ENCODE peak calls at places on chromosomes 13 and 19, in four cellular contexts. W is adrenal gland; O is cardiac muscle cell; U is CD4-positive, alpha-beta memory T cell. L is an unnamed sample.
A peak's percentile ranks its signal among the peaks of the same experiment; 100 is the strongest.

GRCh38 chr13:74067818-74068217 is 66.4 kb downstream of the KLF12 start:
- DNase-seq in W (no peak), O (no peak), U (no peak), L (no peak)

GRCh38 chr19:47512183-47512947 is 2.5 kb downstream of the NAPA start:
- DNase-seq in W (no peak), O (peak; percentile 71), U (no peak), L (no peak)

GRCh38 chr19:30672926-30673325 is 300.7 kb downstream of the ZNF536 start:
- DNase-seq in W (no peak), O (no peak), U (no peak), L (no peak)

GRCh38 chr13:99303863-99304521 is 3.2 kb downstream of the GPR183 start:
- DNase-seq in W (no peak), O (no peak), U (peak; percentile 81), L (peak; percentile 53)

GRCh38 chr13:99577934-99578917 is 77.0 kb downstream of the TM9SF2 start:
- DNase-seq in W (peak; percentile 41), O (peak; percentile 29), U (no peak), L (no peak)

GRCh38 chr13:41061075-41061913 is at the start of gene WBP4:
- DNase-seq in W (peak; percentile 97), O (peak; percentile 96), U (peak; percentile 89), L (peak; percentile 78)

GRCh38 chr19:58001895-58002369 is 688 bp downstream of the ZNF606 start:
- DNase-seq in W (peak; percentile 34), O (no peak), U (no peak), L (no peak)

GRCh38 chr19:17243854-17244617 is 1.7 kb downstream of the NR2F6 start:
- DNase-seq in W (peak; percentile 78), O (peak; percentile 54), U (no peak), L (no peak)

GRCh38 chr19:28008695-28009094 is 1204.3 kb downstream of the UQCRFS1 start:
- DNase-seq in W (no peak), O (no peak), U (no peak), L (no peak)

GRCh38 chr19:46821512-46822359 is 28.9 kb downstream of the AP2S1 start:
- DNase-seq in W (no peak), O (no peak), U (peak; percentile 75), L (peak; percentile 36)

GRCh38 chr19:54535601-54536000 is 33.0 kb downstream of the LAIR2 start:
- DNase-seq in W (no peak), O (no peak), U (no peak), L (no peak)

GRCh38 chr19:32201211-32201610 is 144.2 kb upstream of the ZNF507 start:
- DNase-seq in W (no peak), O (no peak), U (no peak), L (no peak)

GRCh38 chr13:27053235-27053884 is 118.3 kb downstream of the USP12 start:
- DNase-seq in W (no peak), O (no peak), U (no peak), L (no peak)

GRCh38 chr13:51887441-51887840 is 25.7 kb downstream of the CCDC70 start:
- DNase-seq in W (no peak), O (no peak), U (no peak), L (no peak)

GRCh38 chr13:21259571-21260455 is 83.4 kb downstream of the MRPL57 start:
- DNase-seq in W (no peak), O (no peak), U (no peak), L (no peak)

GRCh38 chr19:35247526-35248309 is 1.1 kb upstream of the LSR start:
- DNase-seq in W (peak; percentile 90), O (no peak), U (no peak), L (peak; percentile 45)

GRCh38 chr13:32427852-32428580 is at the start of gene N4BP2L1:
- DNase-seq in W (peak; percentile 76), O (peak; percentile 55), U (peak; percentile 94), L (peak; percentile 80)

GRCh38 chr19:7200739-7201138 is 93.5 kb downstream of the INSR start:
- DNase-seq in W (no peak), O (no peak), U (no peak), L (no peak)

GRCh38 chr13:94210826-94211225 is 268.7 kb downstream of the DCT start:
- DNase-seq in W (no peak), O (peak; percentile 60), U (no peak), L (no peak)

GRCh38 chr13:77583551-77583950 is 48.0 kb downstream of the SCEL start:
- DNase-seq in W (no peak), O (no peak), U (no peak), L (no peak)

DNA sequence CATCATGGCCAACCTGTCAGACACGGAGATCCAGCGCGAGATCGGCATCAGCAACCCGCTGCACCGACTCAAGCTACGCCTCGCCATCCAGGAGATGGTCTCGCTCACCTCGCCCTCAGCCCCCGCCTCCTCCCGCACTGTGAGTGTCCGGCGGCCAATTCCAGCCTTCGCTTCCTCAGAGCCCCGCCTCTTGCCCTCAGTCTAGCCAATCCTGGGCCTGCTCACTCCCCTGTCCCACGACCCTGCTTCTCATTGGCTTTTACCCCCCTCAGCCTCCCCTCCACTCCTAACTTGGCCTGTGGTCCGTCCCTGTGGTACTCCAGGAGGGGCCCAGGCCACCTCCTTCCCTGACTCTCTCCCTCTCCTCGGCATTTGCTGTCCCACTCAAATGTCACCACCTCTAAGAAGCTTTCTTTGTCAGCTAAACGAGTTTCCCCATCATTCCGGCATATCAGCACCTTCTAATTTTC is 12.3 kb downstream of the HRC start:
- DNase-seq in W (peak; percentile 92), O (peak; percentile 94), U (peak; percentile 49), L (no peak)
- H3K4me3 ChIP-seq in W (peak overlapping the region; percentile 52), O (peak overlapping the region; percentile 79), U (peak overlapping the region; percentile 37), L (peak overlapping the region; percentile 13)

GRCh38 chr19:18465964-18466339 is 28.0 kb upstream of the ISYNA1 start:
- DNase-seq in W (no peak), O (no peak), U (no peak), L (no peak)

GRCh38 chr19:18466354-18466753 is 28.4 kb upstream of the ISYNA1 start:
- DNase-seq in W (no peak), O (no peak), U (no peak), L (no peak)

GRCh38 chr19:18467978-18468377 is 30.0 kb upstream of the ISYNA1 start:
- DNase-seq in W (no peak), O (no peak), U (no peak), L (no peak)

GRCh38 chr19:18464646-18465045 is 26.7 kb upstream of the ISYNA1 start:
- DNase-seq in W (peak; percentile 86), O (peak; percentile 85), U (no peak), L (no peak)

DNA sequence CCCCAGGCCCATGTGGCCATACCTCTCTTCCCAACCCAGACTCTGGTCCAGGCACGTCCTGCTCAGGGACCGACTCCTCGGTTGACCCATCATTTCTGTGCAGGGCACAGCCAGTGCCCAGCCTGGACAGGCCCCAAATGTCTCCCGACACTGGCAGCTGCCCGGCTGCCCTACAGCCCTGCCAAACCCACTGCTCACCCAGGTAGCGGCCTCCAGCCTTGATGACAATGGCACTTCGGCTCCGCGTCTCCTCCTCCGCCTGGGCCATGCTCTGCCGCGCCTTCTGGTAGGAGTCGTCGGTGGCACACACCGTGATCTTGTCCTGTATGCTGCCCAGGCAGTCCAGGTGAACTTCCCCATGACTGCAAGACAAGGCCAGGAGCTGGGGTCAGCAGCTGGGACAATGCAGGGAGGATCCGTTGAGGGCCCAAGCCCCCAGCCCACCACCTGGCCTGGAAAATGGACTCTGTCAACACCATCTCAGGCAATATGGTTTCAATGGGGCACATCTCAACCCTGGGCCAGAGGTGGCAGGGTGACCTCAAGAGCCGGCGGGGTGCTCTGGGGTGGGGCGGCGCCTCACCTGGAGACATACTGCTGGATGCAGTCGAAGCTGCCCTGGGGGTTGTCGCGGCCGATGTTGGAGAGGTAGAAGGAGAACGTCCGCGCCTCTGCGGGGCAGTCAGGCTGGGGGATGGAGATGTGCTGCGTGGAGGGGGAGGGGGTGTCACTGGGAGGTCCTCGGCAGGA is 27.5 kb upstream of the ISYNA1 start:
- DNase-seq in W (no peak), O (no peak), U (no peak), L (no peak)
- H3K27ac ChIP-seq in W (peak overlapping the region; percentile 70), O (no peak overlapping the region), U (no peak overlapping the region), L (no peak overlapping the region)

DNA sequence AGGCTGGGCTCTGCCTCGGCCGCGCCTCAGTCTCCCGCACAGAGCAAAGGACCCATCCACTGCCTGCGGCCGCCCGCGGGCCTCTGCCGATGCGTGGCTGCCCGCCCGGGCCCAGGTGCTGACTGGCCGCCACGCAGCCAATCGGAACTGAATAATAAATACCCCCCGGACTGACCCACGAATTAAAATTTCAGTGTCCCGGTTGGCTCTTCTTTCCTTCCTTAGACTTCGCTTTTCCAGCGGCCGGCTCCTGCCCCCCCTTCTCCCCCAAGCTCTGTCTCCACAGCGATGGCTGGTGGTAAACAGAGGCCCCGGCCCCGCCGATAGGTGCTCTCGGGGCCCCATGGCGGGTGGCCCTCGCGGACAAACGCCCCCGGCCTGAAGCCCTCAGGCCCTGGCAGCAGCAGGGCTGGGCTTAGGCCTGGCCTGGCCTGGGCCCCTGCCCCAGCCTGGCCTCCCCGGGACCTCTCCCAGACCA is 2.6 kb downstream of the ZBTB7A start:
- DNase-seq in W (peak; percentile 56), O (peak; percentile 44), U (peak; percentile 36), L (no peak)
- H3K4me1 ChIP-seq in W (peaks cover 61% of the 10 kb centered on the region), O (peaks cover 3% of the 10 kb centered on the region), U (peaks cover 66% of the 10 kb centered on the region), L (peaks cover 65% of the 10 kb centered on the region)

GRCh38 chr13:45704211-45704739 is 2.2 kb downstream of the CBY2 start:
- DNase-seq in W (no peak), O (no peak), U (no peak), L (no peak)

GRCh38 chr13:45702088-45702487 is at the start of gene CBY2:
- DNase-seq in W (no peak), O (no peak), U (no peak), L (no peak)

GRCh38 chr13:45705145-45705695 is 3.1 kb downstream of the CBY2 start:
- DNase-seq in W (no peak), O (no peak), U (no peak), L (no peak)

GRCh38 chr13:45702869-45703391 is 810 bp downstream of the CBY2 start:
- DNase-seq in W (no peak), O (no peak), U (no peak), L (no peak)

DNA sequence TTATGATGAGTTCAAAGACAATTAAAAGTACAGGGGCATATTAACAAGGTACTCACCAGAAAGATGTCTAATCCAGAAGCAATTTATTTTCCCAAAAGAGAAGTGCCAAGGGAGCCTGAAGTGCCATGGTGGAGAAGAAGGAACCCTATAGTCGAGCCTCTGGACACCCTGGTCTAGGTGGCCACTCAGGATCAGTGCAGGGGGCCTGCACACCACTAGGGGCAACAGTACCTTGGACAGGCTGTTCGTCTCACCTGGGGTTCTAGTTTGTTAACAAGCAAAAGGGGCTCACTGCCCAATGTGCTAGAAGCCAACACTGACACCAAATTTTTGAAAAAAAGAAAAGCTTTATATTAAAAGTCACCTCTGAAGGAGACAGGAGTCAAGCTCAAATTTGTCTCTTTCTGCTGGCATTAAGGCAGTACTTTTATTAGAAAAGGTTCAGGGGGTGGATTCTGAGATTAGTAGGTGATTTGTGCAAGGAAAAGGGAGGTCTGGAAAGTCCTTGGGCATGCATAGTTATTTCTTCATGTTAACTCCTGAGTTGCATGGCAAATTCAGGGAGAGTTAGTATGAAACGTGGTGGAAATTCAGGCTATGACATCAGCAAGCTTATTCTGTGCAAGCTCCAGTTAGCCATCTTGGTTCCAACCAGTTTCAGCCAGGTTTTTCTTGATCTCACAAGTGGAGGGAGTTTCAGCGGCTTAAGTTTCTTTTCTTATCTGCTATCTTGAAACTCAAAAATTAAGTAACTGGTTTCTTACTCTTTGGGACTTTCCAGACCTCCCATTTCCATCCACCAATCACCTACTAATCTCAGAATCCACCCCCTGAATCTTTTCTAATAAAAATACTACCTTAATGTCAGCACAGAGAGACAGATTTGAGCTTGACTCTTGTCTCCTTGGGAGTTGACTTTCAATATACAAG is 884 bp upstream of the CBY2 start:
- DNase-seq in W (no peak), O (peak; percentile 14), U (no peak), L (no peak)
- H3K4me3 ChIP-seq in W (no peak overlapping the region), O (no peak overlapping the region), U (no peak overlapping the region), L (no peak overlapping the region)

GRCh38 chr19:56315076-56315828 is 613 bp upstream of the ZSCAN5A start:
- DNase-seq in W (peak; percentile 98), O (peak; percentile 98), U (peak; percentile 96), L (peak; percentile 82)
- H3K27ac ChIP-seq in W (peak overlapping the region; percentile 93), O (peak overlapping the region; percentile 92), U (peak overlapping the region; percentile 95), L (peak overlapping the region; percentile 99)

L was measured in effector memory CD4-positive, alpha-beta T cell.